ENCODE peak calls at places on chromosomes 16 and 17, in seven cellular contexts. Z is activated CD4-positive, CD25-positive, alpha-beta regulatory T cell; V is transverse colon; S is upper lobe of right lung; C is GM10248; J is CD4-positive, CD25-positive, alpha-beta regulatory T cell; M is A172. I is an unnamed sample.

GRCh38 chr17:6756425-6757012 is 673 bp downstream of the XAF1 start:
- DNase-seq in Z (no peak), V (no peak), S (no peak), C (no peak), J (no peak), M (no peak), I (no peak)

GRCh38 chr17:40331743-40332641 is 23.0 kb downstream of the RARA start:
- DNase-seq in Z (no peak), V (peak), S (peak), C (no peak), J (no peak), M (peak), I (peak)

GRCh38 chr17:82489117-82489516 is 30.4 kb upstream of the FOXK2 start:
- DNase-seq in Z (no peak), V (no peak), S (no peak), C (no peak), J (no peak), M (peak), I (no peak)

GRCh38 chr16:10619271-10619849 is 39.0 kb upstream of the EMP2 start:
- DNase-seq in Z (no peak), V (peak), S (peak), C (peak), J (no peak), M (no peak), I (no peak)

GRCh38 chr17:31512796-31513195 is 121.3 kb downstream of the RAB11FIP4 start:
- DNase-seq in Z (no peak), V (no peak), S (no peak), C (no peak), J (no peak), M (no peak), I (no peak)

GRCh38 chr16:8963010-8963824 is 489 bp downstream of the USP7 start:
- DNase-seq in Z (no peak), V (no peak), S (no peak), C (no peak), J (peak), M (no peak), I (no peak)

GRCh38 chr16:1674306-1674705 is 3.8 kb upstream of the JPT2 start:
- DNase-seq in Z (no peak), V (no peak), S (no peak), C (no peak), J (no peak), M (peak), I (no peak)

GRCh38 chr17:44778656-44779210 is 19.9 kb downstream of the ADAM11 start:
- DNase-seq in Z (no peak), V (no peak), S (no peak), C (no peak), J (no peak), M (no peak), I (no peak)

GRCh38 chr16:69190598-69190997 is 3.6 kb downstream of the SNTB2 start:
- DNase-seq in Z (no peak), V (no peak), S (no peak), C (no peak), J (no peak), M (no peak), I (no peak)

GRCh38 chr17:73593249-73593965 is 50.8 kb downstream of the SDK2 start:
- DNase-seq in Z (no peak), V (no peak), S (no peak), C (no peak), J (no peak), M (no peak), I (no peak)

I was measured in cortex of kidney.